ENCODE peak calls at places on chromosomes 1 and 21, in six cellular contexts. J is T follicular helper cell, Q is ecto neural progenitor cell, N is left colon, A is HS-5, P is NCI-H748 treated with DMSO at 0.1 percent for 48 hours. T is an unnamed sample.

GRCh38 chr1:93999806-94000205 is 90.6 kb upstream of the GCLM start:
- DNase-seq in J (no peak), Q (no peak), N (no peak), A (no peak), P (no peak), T (no peak)

GRCh38 chr1:241749041-241749798 is 97.1 kb downstream of the WDR64 start:
- DNase-seq in J (no peak), Q (no peak), N (no peak), A (no peak), P (no peak), T (no peak)

GRCh38 chr21:45324430-45325205 is 36.9 kb upstream of the POFUT2 start:
- DNase-seq in J (no peak), Q (no peak), N (no peak), A (no peak), P (no peak), T (no peak)

GRCh38 chr1:176853503-176853902 is 311.0 kb downstream of the ASTN1 start:
- DNase-seq in J (no peak), Q (no peak), N (no peak), A (no peak), P (no peak), T (no peak)

GRCh38 chr21:44089001-44089911 is 17.9 kb upstream of the PWP2 start:
- DNase-seq in J (peak), Q (no peak), N (peak), A (no peak), P (no peak), T (peak)

GRCh38 chr1:234702342-234703000 is 92.5 kb upstream of the IRF2BP2 start:
- DNase-seq in J (no peak), Q (peak), N (no peak), A (no peak), P (no peak), T (no peak)

GRCh38 chr1:226466301-226466700 is 58.4 kb upstream of the PARP1 start:
- DNase-seq in J (no peak), Q (no peak), N (no peak), A (no peak), P (no peak), T (no peak)

GRCh38 chr1:12480748-12481362 is 137.2 kb downstream of the DHRS3 start:
- DNase-seq in J (no peak), Q (no peak), N (peak), A (peak), P (no peak), T (peak)

GRCh38 chr21:34243562-34243961 is 120.2 kb upstream of the KCNE2 start:
- DNase-seq in J (no peak), Q (no peak), N (peak), A (no peak), P (peak), T (no peak)

GRCh38 chr21:38993561-38993960 is 187.8 kb downstream of the ETS2 start:
- DNase-seq in J (no peak), Q (no peak), N (peak), A (peak), P (no peak), T (no peak)

GRCh38 chr1:222369991-222370910 is 177.7 kb downstream of the HHIPL2 start:
- DNase-seq in J (no peak), Q (no peak), N (no peak), A (peak), P (no peak), T (no peak)

GRCh38 chr1:175877939-175878730 is 134.7 kb upstream of the TNR start:
- DNase-seq in J (no peak), Q (no peak), N (no peak), A (no peak), P (no peak), T (no peak)

GRCh38 chr1:185419718-185420117 is 102.7 kb upstream of the IVNS1ABP start:
- DNase-seq in J (no peak), Q (no peak), N (no peak), A (no peak), P (no peak), T (no peak)

GRCh38 chr1:180116964-180117763 is 37.5 kb upstream of the QSOX1 start:
- DNase-seq in J (no peak), Q (no peak), N (no peak), A (peak), P (no peak), T (no peak)

GRCh38 chr1:157369808-157370521 is 182.3 kb downstream of the FCRL5 start:
- DNase-seq in J (peak), Q (peak), N (peak), A (no peak), P (peak), T (no peak)

GRCh38 chr1:247548847-247549246 is at the start of gene GCSAML:
- DNase-seq in J (no peak), Q (no peak), N (no peak), A (no peak), P (no peak), T (no peak)

GRCh38 chr1:17718136-17718535 is 37.0 kb upstream of the ACTL8 start:
- DNase-seq in J (no peak), Q (no peak), N (no peak), A (no peak), P (no peak), T (no peak)

GRCh38 chr1:226657788-226658537 is 81.1 kb downstream of the ITPKB start:
- DNase-seq in J (no peak), Q (no peak), N (no peak), A (no peak), P (no peak), T (no peak)

GRCh38 chr1:55209247-55209646 is 5.9 kb downstream of the USP24 start:
- DNase-seq in J (no peak), Q (no peak), N (no peak), A (no peak), P (peak), T (no peak)

GRCh38 chr1:21149430-21149861 is 27.3 kb downstream of the EIF4G3 start:
- DNase-seq in J (no peak), Q (no peak), N (no peak), A (no peak), P (no peak), T (no peak)

GRCh38 chr1:23475134-23475628 is 8.8 kb downstream of the ASAP3 start:
- DNase-seq in J (no peak), Q (no peak), N (no peak), A (peak), P (no peak), T (no peak)

GRCh38 chr1:227748496-227749182 is 13.4 kb downstream of the SNAP47 start:
- DNase-seq in J (no peak), Q (no peak), N (no peak), A (no peak), P (no peak), T (peak)

GRCh38 chr1:170174395-170174794 is 28.6 kb downstream of the NTMT2 start:
- DNase-seq in J (no peak), Q (no peak), N (no peak), A (no peak), P (no peak), T (no peak)

GRCh38 chr1:222634180-222635013 is 16.5 kb downstream of the MIA3 start:
- DNase-seq in J (peak), Q (peak), N (peak), A (peak), P (peak), T (no peak)

GRCh38 chr1:48917901-48918603 is 141.4 kb upstream of the BEND5 start:
- DNase-seq in J (no peak), Q (no peak), N (no peak), A (no peak), P (peak), T (no peak)

GRCh38 chr1:92066321-92066720 is 8.9 kb downstream of the SETSIP start:
- DNase-seq in J (no peak), Q (no peak), N (no peak), A (no peak), P (no peak), T (no peak)

GRCh38 chr1:89980605-89981004 is 14.3 kb upstream of the ZNF326 start:
- DNase-seq in J (no peak), Q (no peak), N (no peak), A (no peak), P (no peak), T (no peak)

GRCh38 chr1:14599173-14599754 is 779 bp downstream of the KAZN start:
- DNase-seq in J (no peak), Q (peak), N (peak), A (no peak), P (no peak), T (no peak)

GRCh38 chr1:200154069-200154767 is 126.7 kb downstream of the NR5A2 start:
- DNase-seq in J (peak), Q (no peak), N (peak), A (no peak), P (no peak), T (peak)

GRCh38 chr1:65471213-65471833 is 50.9 kb downstream of the LEPR start:
- DNase-seq in J (no peak), Q (no peak), N (no peak), A (no peak), P (no peak), T (no peak)

GRCh38 chr1:206985162-206985749 is 15.0 kb upstream of the FCAMR start:
- DNase-seq in J (no peak), Q (no peak), N (no peak), A (no peak), P (no peak), T (no peak)

GRCh38 chr1:187959062-187959461 is 1130.3 kb downstream of the PLA2G4A start:
- DNase-seq in J (no peak), Q (no peak), N (no peak), A (no peak), P (no peak), T (no peak)

GRCh38 chr1:165632491-165632890 is 1.5 kb downstream of the MGST3 start:
- DNase-seq in J (no peak), Q (no peak), N (no peak), A (no peak), P (no peak), T (no peak)

GRCh38 chr1:220012259-220012658 is 34.0 kb downstream of the EPRS1 start:
- DNase-seq in J (no peak), Q (no peak), N (no peak), A (no peak), P (no peak), T (no peak)

GRCh38 chr1:198270421-198270820 is 113.6 kb downstream of the NEK7 start:
- DNase-seq in J (no peak), Q (no peak), N (no peak), A (no peak), P (no peak), T (no peak)

GRCh38 chr1:151499930-151500329 is 11.3 kb upstream of the CGN start:
- DNase-seq in J (no peak), Q (no peak), N (no peak), A (no peak), P (no peak), T (no peak)

GRCh38 chr1:229373395-229373794 is 30.5 kb upstream of the CCSAP start:
- DNase-seq in J (no peak), Q (no peak), N (no peak), A (no peak), P (no peak), T (no peak)

GRCh38 chr1:30525980-30526651 is 197.3 kb downstream of the MATN1 start:
- DNase-seq in J (no peak), Q (peak), N (no peak), A (peak), P (no peak), T (no peak)